ENCODE peak calls at places on chromosomes 4 and X, in six cellular contexts. O is tibial nerve, Y is testis, R is lower lobe of right lung, Q is fibroblast of pulmonary artery, P is upper lobe of right lung. S is an unnamed sample.

GRCh38 chr4:111512081-111512774 is 633.0 kb upstream of the FAM241A start:
- DNase-seq in R (no peak), P (no peak), O (no peak), Y (no peak), Q (peak), S (peak)

GRCh38 chr4:146132445-146132844 is 43.1 kb upstream of the LSM6 start:
- DNase-seq in P (no peak), R (no peak), Y (no peak), Q (no peak), O (no peak), S (no peak)

GRCh38 chr4:28010543-28011235 is 1150.0 kb downstream of the STIM2 start:
- DNase-seq in P (no peak), Y (no peak), R (no peak), O (no peak), Q (peak), S (no peak)

GRCh38 chr4:112726041-112726440 is 89.1 kb downstream of the LARP7 start:
- DNase-seq in O (no peak), Q (no peak), Y (no peak), R (no peak), P (no peak), S (no peak)

GRCh38 chrX:119234931-119235555 is 1.0 kb upstream of the PGRMC1 start:
- DNase-seq in O (no peak), R (no peak), Y (no peak), Q (no peak), P (no peak), S (no peak)

GRCh38 chr4:38132843-38133662 is 172.9 kb downstream of the PTTG2 start:
- DNase-seq in Y (no peak), Q (no peak), R (no peak), P (no peak), O (no peak), S (no peak)

GRCh38 chr4:27066591-27066990 is 205.9 kb downstream of the STIM2 start:
- DNase-seq in R (peak), Y (no peak), O (no peak), Q (no peak), P (peak), S (no peak)

GRCh38 chrX:36973575-36973974 is 34.6 kb upstream of the FAM47C start:
- DNase-seq in Y (no peak), O (no peak), Q (no peak), R (no peak), P (no peak), S (no peak)

GRCh38 chrX:53550756-53551463 is 116.7 kb upstream of the HSD17B10 start:
- DNase-seq in Y (no peak), O (no peak), P (no peak), R (no peak), Q (no peak), S (no peak)

GRCh38 chrX:77962068-77962902 is 7.2 kb downstream of the PGAM4 start:
- DNase-seq in O (no peak), Y (no peak), R (no peak), Q (peak), P (no peak), S (no peak)

GRCh38 chr4:157804169-157804543 is 368.7 kb downstream of the GASK1B start:
- DNase-seq in P (no peak), R (no peak), Q (no peak), Y (no peak), O (no peak), S (no peak)

GRCh38 chr4:17132226-17132625 is 233.8 kb upstream of the LDB2 start:
- DNase-seq in Y (no peak), P (no peak), O (no peak), R (no peak), Q (no peak), S (no peak)

GRCh38 chrX:106300239-106300638 is 132.1 kb downstream of the PWWP3B start:
- DNase-seq in Y (no peak), Q (peak), O (no peak), R (no peak), P (no peak), S (no peak)

GRCh38 chr4:84499065-84499982 is at the start of gene NKX6-1:
- DNase-seq in Y (peak), O (no peak), Q (peak), P (peak), R (peak), S (peak)

GRCh38 chr4:10861036-10861435 is 176.5 kb upstream of the CLNK start:
- DNase-seq in Q (peak), P (no peak), O (no peak), R (no peak), Y (no peak), S (no peak)

GRCh38 chr4:8778301-8778700 is 93.3 kb downstream of the HMX1 start:
- DNase-seq in Y (no peak), P (no peak), O (no peak), Q (no peak), R (no peak), S (no peak)

GRCh38 chrX:135489542-135489941 is 30.9 kb upstream of the INTS6L start:
- DNase-seq in Q (no peak), O (no peak), P (no peak), R (no peak), Y (no peak), S (no peak)

GRCh38 chrX:31547416-31547815 is 475.6 kb upstream of the FTHL17 start:
- DNase-seq in O (no peak), Q (no peak), R (no peak), P (no peak), Y (no peak), S (no peak)

GRCh38 chr4:151485541-151486131 is 76.7 kb downstream of the FHIP1A start:
- DNase-seq in Q (no peak), O (no peak), P (no peak), R (no peak), Y (no peak), S (no peak)

GRCh38 chr4:26238782-26239647 is 81.8 kb upstream of the RBPJ start:
- DNase-seq in Y (no peak), R (no peak), Q (peak), P (no peak), O (no peak), S (no peak)

GRCh38 chr4:118817178-118817930 is 18.6 kb downstream of the SEC24D start:
- DNase-seq in R (no peak), O (no peak), Q (no peak), Y (no peak), P (no peak), S (no peak)

GRCh38 chrX:40083120-40083978 is 14.4 kb downstream of the BCOR start:
- DNase-seq in Y (peak), O (no peak), R (peak), Q (no peak), P (peak), S (no peak)

GRCh38 chr4:87633239-87633638 is 16.8 kb upstream of the DMP1 start:
- DNase-seq in Y (no peak), O (no peak), Q (peak), R (no peak), P (no peak), S (no peak)

GRCh38 chr4:764405-765169 is 59.0 kb downstream of the PCGF3 start:
- DNase-seq in R (peak), O (no peak), P (no peak), Q (no peak), Y (no peak), S (no peak)

GRCh38 chr4:53605783-53606182 is 14.5 kb upstream of the LNX1 start:
- DNase-seq in R (no peak), Y (no peak), O (no peak), Q (peak), P (no peak), S (no peak)

GRCh38 chr4:68184923-68185322 is 55.3 kb upstream of the TMPRSS11F start:
- DNase-seq in O (no peak), Y (no peak), P (no peak), Q (no peak), R (no peak), S (no peak)

GRCh38 chrX:27767387-27767786 is 40.4 kb upstream of the MAGEB10 start:
- DNase-seq in P (no peak), O (no peak), Y (no peak), Q (peak), R (no peak), S (no peak)

GRCh38 chrX:53445977-53446376 is 11.8 kb upstream of the HSD17B10 start:
- DNase-seq in P (peak), O (no peak), Y (peak), Q (peak), R (peak), S (no peak)

GRCh38 chr4:120452006-120452405 is 385.4 kb upstream of the MAD2L1 start:
- DNase-seq in Y (no peak), Q (no peak), O (no peak), P (no peak), R (no peak), S (no peak)

GRCh38 chr4:6885953-6886557 is 23.6 kb upstream of the TBC1D14 start:
- DNase-seq in P (peak), Y (peak), R (peak), Q (peak), O (peak), S (peak)

GRCh38 chrX:150352581-150352980 is 10.5 kb upstream of the MAMLD1 start:
- DNase-seq in O (no peak), R (no peak), P (no peak), Y (no peak), Q (peak), S (no peak)

GRCh38 chr4:108730579-108730978 is 32.3 kb downstream of the ETNPPL start:
- DNase-seq in P (no peak), O (no peak), Y (no peak), Q (no peak), R (no peak), S (no peak)

GRCh38 chr4:108731001-108731400 is 31.9 kb downstream of the ETNPPL start:
- DNase-seq in R (no peak), O (no peak), Q (no peak), Y (no peak), P (no peak), S (no peak)

GRCh38 chr4:108725457-108725856 is 37.4 kb downstream of the ETNPPL start:
- DNase-seq in P (no peak), R (no peak), O (no peak), Q (no peak), Y (no peak), S (no peak)
- TF ChIP-seq CTCF in P (no peak), R (no peak), O (no peak), Q (no peak), Y (no peak), S (no peak)

GRCh38 chr4:130568746-130569145 is 1472.8 kb downstream of the C4orf33 start:
- DNase-seq in P (no peak), Q (no peak), Y (no peak), O (no peak), R (no peak), S (no peak)

GRCh38 chr4:130559268-130559667 is 1463.3 kb downstream of the C4orf33 start:
- DNase-seq in R (no peak), O (no peak), Q (no peak), P (no peak), Y (no peak), S (no peak)

GRCh38 chr4:130563891-130564418 is 1468.0 kb downstream of the C4orf33 start:
- DNase-seq in R (no peak), Q (no peak), O (no peak), P (no peak), Y (no peak), S (no peak)

DNA sequence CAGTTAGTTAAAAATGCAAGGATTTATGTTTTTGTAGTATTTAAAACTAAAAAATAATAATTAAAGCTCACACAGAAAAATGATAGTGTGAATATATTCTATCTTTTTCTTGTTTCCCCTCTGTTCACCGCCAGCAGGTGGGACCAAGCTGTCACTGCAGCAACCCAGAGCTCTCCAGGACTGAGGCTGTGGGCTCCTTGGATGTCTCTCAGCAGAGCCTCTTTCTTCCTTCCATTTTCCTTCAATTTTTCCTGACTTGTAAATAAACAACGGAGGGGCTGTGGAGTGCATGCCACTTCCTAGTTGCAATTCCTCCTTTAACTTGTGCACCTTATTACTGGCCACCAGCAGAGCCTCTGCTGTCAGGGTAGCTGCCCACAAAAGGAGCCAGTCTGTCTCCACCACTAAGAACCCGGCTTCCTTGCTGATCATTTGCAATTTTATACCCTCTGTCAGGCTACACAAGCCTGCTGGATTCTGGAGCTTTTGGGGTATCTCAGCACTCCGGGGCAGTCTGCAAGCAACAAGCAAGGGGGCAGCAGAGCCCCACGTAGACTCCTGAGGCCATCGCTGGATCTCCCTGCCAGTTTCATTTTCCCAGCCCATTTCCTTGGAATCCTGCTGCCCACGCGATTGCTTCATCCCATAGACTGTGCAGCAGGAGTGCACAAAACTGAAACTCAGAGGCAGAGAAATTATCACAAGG is 1467.4 kb downstream of the C4orf33 start:
- DNase-seq in Q (peak), R (no peak), P (peak), O (peak), Y (peak), S (peak)
- TF ChIP-seq CTCF in Q (peak), R (peak), P (peak), O (peak), Y (no peak), S (peak)

DNA sequence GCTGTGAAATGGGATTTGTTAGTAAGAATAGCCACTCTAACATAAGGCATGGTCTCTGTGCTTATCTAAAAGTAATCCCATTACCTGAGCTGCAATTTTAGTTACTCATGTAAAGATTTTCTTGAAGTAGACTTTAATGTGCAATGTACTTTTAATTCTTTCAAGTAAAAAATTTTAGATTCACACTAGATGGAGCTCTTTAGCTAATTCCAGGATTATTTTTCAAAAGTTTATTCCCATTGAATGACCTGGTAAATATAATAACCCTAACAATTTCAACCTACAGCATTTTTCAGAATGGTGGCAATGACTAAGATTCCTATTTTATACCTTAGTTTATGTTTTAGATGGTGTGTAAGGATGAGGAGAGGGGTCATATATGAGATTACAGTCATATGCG is 18.1 kb downstream of the USP38 start:
- DNase-seq in R (no peak), P (no peak), Y (no peak), O (no peak), Q (peak), S (no peak)
- TF ChIP-seq CTCF in R (peak), P (peak), Y (no peak), O (no peak), Q (peak), S (no peak)

GRCh38 chr4:163681208-163681821 is 186.8 kb downstream of the TMA16 start:
- DNase-seq in Y (peak), Q (peak), O (no peak), R (no peak), P (no peak), S (no peak)
- TF ChIP-seq CTCF in Y (peak), Q (peak), O (no peak), R (peak), P (peak), S (peak)

DNA sequence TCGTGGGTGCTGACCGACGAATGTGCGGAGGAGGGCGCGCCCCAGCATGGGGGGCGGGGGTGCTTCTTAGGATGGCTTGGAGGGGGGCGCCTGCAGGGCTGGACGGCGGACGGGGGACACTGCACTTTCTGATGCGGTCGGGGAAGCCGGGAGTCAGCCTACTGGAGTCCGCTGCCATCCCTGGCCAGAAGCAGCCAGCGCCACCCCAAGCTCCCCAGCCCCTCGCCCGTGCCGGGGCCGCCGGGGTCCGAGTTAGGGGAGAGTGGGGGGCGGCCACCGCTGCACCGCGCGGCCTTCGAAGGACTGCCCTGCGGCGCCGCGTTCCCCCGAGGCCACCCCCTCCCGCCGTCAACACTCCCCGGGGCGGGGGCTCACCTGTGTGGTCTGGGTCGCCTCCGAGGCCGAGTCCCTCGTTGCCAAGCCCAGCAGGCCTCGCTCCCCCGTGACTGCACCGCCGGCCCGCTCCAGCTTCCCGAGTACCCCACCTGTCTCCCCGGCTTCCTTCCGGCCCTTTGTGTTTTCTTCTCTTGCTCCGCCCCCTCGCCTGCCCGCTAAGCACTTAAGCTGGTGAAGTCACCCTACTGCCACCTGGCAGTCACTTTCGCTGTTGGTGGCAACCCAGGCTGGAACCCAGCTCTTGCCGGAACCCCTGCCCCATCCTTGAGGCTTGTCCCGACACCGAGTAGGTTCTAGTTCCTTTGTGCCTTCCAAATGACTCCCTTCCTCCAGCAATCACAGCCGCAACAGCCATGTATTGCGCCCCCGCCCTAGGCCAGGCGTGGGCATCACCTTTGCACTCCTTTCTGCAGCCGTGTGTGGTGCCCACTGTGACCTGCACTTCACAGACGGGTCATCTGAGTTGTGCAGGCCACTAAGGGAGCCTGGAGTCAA is at the start of gene OCIAD2:
- DNase-seq in P (peak), Q (peak), R (peak), Y (peak), O (no peak), S (peak)
- TF ChIP-seq CTCF in P (peak), Q (no peak), R (peak), Y (no peak), O (no peak), S (no peak)

DNA sequence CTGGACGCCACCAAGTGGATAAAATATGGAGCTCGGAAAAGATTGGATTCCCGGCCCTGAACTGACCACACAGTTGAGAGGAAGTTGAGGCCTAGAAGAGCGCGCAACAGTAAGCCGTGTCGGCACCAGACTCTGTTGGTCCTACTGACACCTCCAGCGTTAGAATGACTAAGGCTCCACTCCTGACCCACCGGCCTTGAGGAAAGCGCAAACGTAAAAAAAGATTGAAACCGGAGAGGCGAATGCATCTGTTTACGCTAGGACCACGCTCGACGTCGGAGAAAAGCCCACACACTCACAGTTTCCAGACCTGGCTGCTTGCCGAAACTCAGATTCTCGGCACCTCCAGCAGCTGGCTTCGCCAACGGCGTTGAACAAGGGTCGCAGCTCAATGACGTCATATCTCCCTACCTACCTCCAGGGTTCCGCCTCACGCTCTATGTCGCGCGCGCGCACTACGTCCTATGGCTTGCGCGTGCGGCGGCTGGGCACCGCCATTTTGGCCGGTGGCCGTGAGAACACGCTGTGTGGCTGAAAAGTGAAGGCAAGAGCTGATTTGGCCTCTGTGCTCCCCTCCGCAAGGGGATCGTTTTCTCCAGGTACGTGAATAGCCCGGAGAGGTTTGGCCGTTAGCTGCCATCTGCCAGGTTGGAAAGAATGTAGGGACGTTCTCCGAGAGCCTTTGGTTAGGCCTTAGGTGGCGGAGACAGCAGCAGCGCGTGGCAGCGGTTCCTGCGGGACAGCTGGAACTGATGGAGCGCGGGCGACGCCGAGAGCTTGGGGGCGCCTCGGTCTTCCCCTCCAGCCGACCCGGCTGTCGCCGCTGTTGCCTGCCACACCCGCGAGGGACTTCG is at the start of the genes ABCE1 and ANAPC10:
- DNase-seq in Y (peak), P (peak), Q (peak), R (peak), O (peak), S (peak)
- TF ChIP-seq CTCF in Y (peak), P (peak), Q (peak), R (peak), O (peak), S (peak)

GRCh38 chr4:122218762-122219161 is 66.6 kb downstream of the BLTP1 start:
- DNase-seq in P (no peak), R (no peak), Y (no peak), Q (peak), O (no peak), S (no peak)
- TF ChIP-seq CTCF in P (peak), R (peak), Y (no peak), Q (peak), O (no peak), S (peak)

DNA sequence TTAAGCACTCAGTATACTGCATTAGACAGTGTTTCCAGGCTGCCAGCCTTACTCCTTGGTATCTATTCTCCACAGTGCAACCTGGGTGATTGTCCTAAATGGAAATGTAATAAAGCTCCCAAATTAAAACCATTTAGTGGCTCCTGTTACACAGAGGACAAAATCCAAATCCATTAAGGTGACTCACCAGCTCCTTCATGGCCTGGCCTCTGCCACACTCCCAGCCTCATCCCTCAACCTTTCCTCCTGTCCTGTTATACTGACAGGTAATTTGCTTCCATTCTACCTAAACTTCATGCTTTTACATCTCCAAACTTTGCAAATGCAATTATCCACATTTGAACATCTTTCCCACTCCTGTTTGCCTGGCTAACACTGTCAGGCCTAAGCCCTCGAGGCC is 140.3 kb downstream of the INPP4B start:
- DNase-seq in Q (no peak), P (no peak), O (no peak), R (no peak), Y (no peak), S (no peak)
- TF ChIP-seq CTCF in Q (no peak), P (no peak), O (no peak), R (no peak), Y (no peak), S (no peak)

GRCh38 chr4:131459430-131460101 is 1689.5 kb upstream of the PCDH10 start:
- DNase-seq in Y (no peak), R (no peak), O (no peak), P (no peak), Q (no peak), S (no peak)
- TF ChIP-seq CTCF in Y (no peak), R (no peak), O (no peak), P (no peak), Q (no peak), S (no peak)

GRCh38 chr4:23923840-23924239 is 34.0 kb upstream of the PPARGC1A start:
- DNase-seq in R (no peak), O (no peak), P (no peak), Y (no peak), Q (no peak), S (no peak)
- TF ChIP-seq CTCF in R (no peak), O (no peak), P (no peak), Y (no peak), Q (no peak), S (no peak)